ENCODE peak calls at places on chromosomes 16 and 17, in nine cellular contexts. I, X, K, U, L, E, F, V and B are unnamed samples.

GRCh38 chr16:57480127-57480753 is 6.1 kb downstream of the DOK4 start:
- DNase-seq in L (peak), K (no peak), I (no peak), F (no peak), U (no peak), V (peak), E (peak), X (peak), B (peak)

GRCh38 chr16:87881327-87882200 is 12.3 kb upstream of the SLC7A5 start:
- DNase-seq in F (no peak), L (no peak), K (no peak), V (no peak), E (no peak), U (no peak), I (no peak), X (no peak), B (no peak)

GRCh38 chr16:19294156-19294649 is 8.7 kb downstream of the CLEC19A start:
- DNase-seq in L (no peak), X (no peak), I (peak), K (peak), F (no peak), U (peak), E (no peak), V (no peak), B (no peak)

GRCh38 chr16:12976936-12977335 is 75.5 kb downstream of the SHISA9 start:
- DNase-seq in F (no peak), X (peak), V (no peak), E (no peak), L (no peak), K (no peak), U (no peak), I (no peak), B (no peak)

GRCh38 chr17:31724619-31725018 is 134.4 kb downstream of the COPRS start:
- DNase-seq in X (no peak), E (no peak), V (peak), K (no peak), F (peak), U (no peak), I (no peak), L (no peak), B (peak)

GRCh38 chr16:86080982-86081381 is 182.0 kb downstream of the IRF8 start:
- DNase-seq in L (no peak), K (no peak), F (no peak), I (no peak), X (no peak), E (no peak), U (no peak), V (no peak), B (no peak)

GRCh38 chr16:80337786-80338185 is 203.0 kb upstream of the DYNLRB2 start:
- DNase-seq in U (no peak), E (no peak), I (no peak), X (no peak), V (no peak), F (no peak), K (no peak), L (no peak), B (no peak)

GRCh38 chr16:27890866-27891265 is 172.6 kb downstream of the GSG1L start:
- DNase-seq in I (no peak), L (no peak), U (no peak), E (no peak), F (no peak), X (no peak), V (no peak), K (no peak), B (no peak)

GRCh38 chr17:67056746-67057490 is 12.6 kb downstream of the CACNG1 start:
- DNase-seq in V (no peak), L (no peak), K (no peak), E (no peak), I (no peak), X (no peak), F (no peak), U (no peak), B (no peak)

GRCh38 chr16:4574919-4575705 is 19.0 kb downstream of the C16orf96 start:
- DNase-seq in K (no peak), X (no peak), F (no peak), I (no peak), U (no peak), L (no peak), E (no peak), V (no peak), B (no peak)

GRCh38 chr16:19589771-19590302 is 34.3 kb downstream of the VPS35L start:
- DNase-seq in F (peak), K (no peak), U (no peak), L (no peak), E (no peak), V (peak), I (peak), X (no peak), B (peak)

GRCh38 chr17:50482516-50482915 is 3.9 kb downstream of the RSAD1 start:
- DNase-seq in E (peak), U (peak), X (peak), K (peak), I (peak), F (peak), V (peak), L (peak), B (peak)

GRCh38 chr17:52660692-52661091 is 502.2 kb upstream of the CA10 start:
- DNase-seq in F (no peak), U (no peak), I (no peak), L (no peak), V (no peak), X (no peak), K (no peak), E (no peak), B (no peak)

GRCh38 chr16:8519643-8520042 is 70.7 kb downstream of the TMEM114 start:
- DNase-seq in E (no peak), I (no peak), F (no peak), K (no peak), L (no peak), V (no peak), X (no peak), U (no peak), B (no peak)

GRCh38 chr17:8870406-8871040 is 3.0 kb upstream of the PIK3R6 start:
- DNase-seq in L (no peak), X (no peak), U (no peak), K (no peak), V (no peak), I (no peak), F (no peak), E (no peak), B (no peak)

GRCh38 chr17:9886141-9886930 is 18.7 kb downstream of the RCVRN start:
- DNase-seq in K (no peak), V (no peak), I (no peak), F (no peak), X (no peak), E (no peak), L (no peak), U (no peak), B (no peak)

GRCh38 chr17:46773676-46774075 is 44.8 kb downstream of the WNT3 start:
- DNase-seq in X (no peak), I (no peak), V (no peak), F (no peak), K (no peak), L (no peak), E (peak), U (no peak), B (no peak)

GRCh38 chr17:39634384-39634871 is 2.5 kb upstream of the STARD3 start:
- DNase-seq in V (peak), I (no peak), U (peak), X (no peak), E (no peak), L (peak), F (peak), K (no peak), B (peak)

GRCh38 chr16:6247771-6248170 is 1084.9 kb upstream of the RBFOX1 start:
- DNase-seq in E (no peak), F (no peak), L (no peak), V (no peak), I (no peak), U (no peak), X (no peak), K (no peak), B (no peak)

GRCh38 chr16:27922433-27922832 is 141.1 kb downstream of the GSG1L start:
- DNase-seq in X (no peak), F (no peak), U (no peak), I (no peak), L (peak), E (no peak), K (no peak), V (no peak), B (no peak)

GRCh38 chr17:65332375-65332774 is 195.2 kb downstream of the RGS9 start:
- DNase-seq in V (peak), X (peak), E (no peak), F (peak), L (no peak), U (no peak), K (no peak), I (no peak), B (peak)

GRCh38 chr17:19022747-19023146 is 18.2 kb upstream of the FAM83G start:
- DNase-seq in K (no peak), I (no peak), L (no peak), U (no peak), E (no peak), F (no peak), V (no peak), X (no peak), B (no peak)

GRCh38 chr16:86342161-86342560 is 168.2 kb upstream of the FOXF1 start:
- DNase-seq in V (no peak), L (no peak), U (no peak), K (no peak), I (no peak), E (no peak), F (no peak), X (no peak), B (no peak)

GRCh38 chr16:27400751-27401620 is 988 bp upstream of the IL21R start:
- DNase-seq in I (no peak), V (peak), L (no peak), E (no peak), F (peak), U (no peak), X (no peak), K (no peak), B (peak)

GRCh38 chr17:68533887-68534700 is 21.9 kb downstream of the PRKAR1A start:
- DNase-seq in I (no peak), K (no peak), F (peak), L (no peak), U (no peak), E (no peak), X (no peak), V (peak), B (no peak)

GRCh38 chr17:2867441-2868424 is 71.5 kb downstream of the RAP1GAP2 start:
- DNase-seq in X (no peak), L (no peak), E (no peak), K (no peak), U (no peak), I (no peak), V (peak), F (no peak), B (peak)

GRCh38 chr17:67449885-67450755 is 73.0 kb downstream of the PITPNC1 start:
- DNase-seq in U (no peak), I (no peak), V (no peak), K (no peak), F (no peak), X (no peak), E (no peak), L (no peak), B (no peak)

GRCh38 chr17:49703557-49704277 is 4.0 kb downstream of the SLC35B1 start:
- DNase-seq in U (no peak), V (peak), K (no peak), X (peak), L (peak), I (no peak), F (peak), E (peak), B (peak)

GRCh38 chr17:3911271-3912053 is 4.8 kb downstream of the P2RX1 start:
- DNase-seq in F (no peak), X (no peak), I (no peak), L (no peak), E (no peak), K (no peak), U (no peak), V (no peak), B (no peak)

GRCh38 chr16:27362570-27363245 is 39.3 kb upstream of the IL21R start:
- DNase-seq in V (no peak), I (no peak), L (no peak), U (no peak), X (no peak), E (no peak), F (no peak), K (no peak), B (no peak)

GRCh38 chr17:80191720-80192265 is 22.0 kb downstream of the CARD14 start:
- DNase-seq in X (no peak), K (no peak), V (no peak), E (no peak), L (no peak), U (no peak), F (no peak), I (peak), B (no peak)

GRCh38 chr17:82775033-82775823 is 23.4 kb downstream of the TBCD start:
- DNase-seq in X (peak), V (peak), F (peak), K (peak), U (peak), E (peak), L (peak), I (no peak), B (no peak)

GRCh38 chr17:70137451-70138230 is 31.7 kb upstream of the KCNJ2 start:
- DNase-seq in U (peak), E (no peak), X (no peak), F (peak), K (peak), V (peak), I (peak), L (peak), B (peak)

GRCh38 chr16:81315271-81316175 is 761 bp downstream of the GAN start:
- DNase-seq in I (no peak), U (peak), L (peak), E (peak), K (no peak), F (peak), V (peak), X (peak), B (peak)

DNA sequence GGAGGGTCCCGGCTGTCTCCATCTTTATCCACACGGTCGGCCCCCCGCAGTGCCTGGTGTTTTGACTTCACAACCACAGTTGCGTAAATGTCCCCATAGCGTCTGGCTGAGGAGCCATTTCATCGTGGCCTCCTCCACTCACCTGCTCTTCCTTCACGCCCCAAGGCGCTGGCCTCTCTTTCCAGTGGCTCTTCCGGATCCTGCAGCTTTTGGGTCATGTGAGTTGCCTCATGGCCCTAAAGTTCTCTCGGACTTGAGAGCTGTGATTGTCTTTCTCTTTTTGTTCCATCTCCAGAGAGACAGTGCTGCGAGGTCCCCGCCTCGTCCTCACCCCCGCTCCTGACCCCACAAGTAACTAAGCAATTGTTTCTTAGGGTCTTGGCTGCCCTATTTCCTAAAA is 22.7 kb downstream of the FLYWCH1 start:
- DNase-seq in I (no peak), X (no peak), L (no peak), F (no peak), U (no peak), E (no peak), K (no peak), V (no peak), B (no peak)
- TF ChIP-seq CTCF in I (no peak), X (no peak), L (no peak), F (no peak), U (no peak), E (no peak), K (no peak), V (no peak), B (no peak)

DNA sequence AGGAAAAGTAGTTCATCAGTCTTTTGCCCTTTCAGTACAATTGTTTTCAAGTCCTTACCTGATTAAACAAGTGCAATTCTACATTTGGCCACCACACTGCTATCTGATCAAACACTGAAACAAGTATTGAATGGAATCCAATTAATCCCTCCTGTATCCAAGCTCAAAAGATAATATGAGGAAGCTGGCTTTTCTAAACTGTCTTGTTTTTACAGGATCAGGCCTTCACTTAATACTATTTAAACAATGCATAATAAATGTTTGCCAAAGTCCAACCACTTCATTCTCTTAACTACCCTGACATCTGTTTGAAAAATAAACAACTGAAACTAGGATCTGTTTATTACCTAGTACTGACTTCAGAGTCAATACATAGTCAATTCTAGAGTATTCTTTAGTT is 131.6 kb downstream of the MRTFB start:
- DNase-seq in U (no peak), L (no peak), X (no peak), E (no peak), V (peak), K (no peak), I (no peak), F (no peak), B (no peak)
- TF ChIP-seq CTCF in U (peak), L (peak), X (peak), E (peak), V (peak), K (peak), I (no peak), F (peak), B (peak)

GRCh38 chr16:82891424-82891823 is 264.7 kb downstream of the CDH13 start:
- DNase-seq in V (no peak), U (no peak), F (no peak), X (no peak), K (no peak), E (no peak), L (no peak), I (no peak), B (no peak)

GRCh38 chr16:82891918-82892317 is 265.1 kb downstream of the CDH13 start:
- DNase-seq in K (no peak), L (no peak), F (no peak), E (no peak), I (no peak), V (no peak), X (no peak), U (no peak), B (no peak)

GRCh38 chr16:82892327-82892726 is 265.6 kb downstream of the CDH13 start:
- DNase-seq in U (no peak), I (no peak), E (no peak), F (no peak), X (no peak), V (peak), K (no peak), L (no peak), B (no peak)

GRCh38 chr16:82884320-82884898 is 257.6 kb downstream of the CDH13 start:
- DNase-seq in E (no peak), V (no peak), L (no peak), I (no peak), X (no peak), K (no peak), U (no peak), F (no peak), B (no peak)

GRCh38 chr16:82888616-82889015 is 261.8 kb downstream of the CDH13 start:
- DNase-seq in F (peak), E (no peak), L (no peak), U (no peak), I (no peak), X (no peak), V (no peak), K (no peak), B (no peak)
- TF ChIP-seq CTCF in F (no peak), E (no peak), L (no peak), U (no peak), I (no peak), X (no peak), V (no peak), K (no peak), B (no peak)

DNA sequence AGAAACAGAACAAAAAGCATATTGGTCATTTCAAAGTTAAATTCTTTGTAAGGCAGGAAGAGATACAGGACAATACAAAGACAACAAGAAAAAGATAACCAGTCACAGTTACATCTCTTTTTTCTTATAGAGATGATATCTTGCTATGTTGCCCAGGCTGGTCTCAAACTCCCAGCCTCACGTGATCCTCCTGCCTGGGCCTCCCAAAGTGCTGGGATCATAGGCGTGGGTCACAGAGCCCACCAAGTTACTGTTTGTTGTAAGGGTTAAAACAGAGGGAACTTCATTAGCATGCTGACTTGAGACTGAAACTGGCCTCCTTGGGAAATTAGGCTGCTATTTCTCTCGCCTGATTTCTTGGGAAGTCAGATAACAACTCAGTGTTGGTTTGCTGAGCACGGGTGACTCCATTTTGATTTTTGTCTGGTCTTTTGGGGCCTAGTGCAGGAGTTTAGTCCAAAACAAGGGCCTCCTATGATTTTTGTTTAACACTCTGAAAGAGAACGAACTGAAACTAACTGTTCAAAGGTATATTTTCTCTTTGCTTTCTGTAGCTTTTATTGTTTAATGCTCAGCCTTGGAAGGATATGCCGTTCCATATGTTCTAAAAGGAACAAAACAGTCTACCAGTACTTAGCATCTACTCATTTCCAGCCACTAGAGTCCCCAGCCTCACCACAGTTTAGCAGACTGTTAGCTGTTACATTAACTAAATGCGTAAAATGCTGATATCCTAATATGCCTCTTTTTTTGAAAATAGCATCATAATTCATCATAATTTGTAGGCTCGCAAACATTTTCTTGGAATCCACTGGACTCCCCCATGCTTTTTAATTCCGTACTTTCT is 31.4 kb upstream of the SEC14L1 start:
- DNase-seq in L (no peak), U (no peak), I (no peak), X (no peak), F (no peak), K (no peak), V (no peak), E (no peak), B (no peak)
- TF ChIP-seq CTCF in L (no peak), U (no peak), I (no peak), X (no peak), F (no peak), K (peak), V (no peak), E (no peak), B (peak)